ENCODE peak calls at places on chromosome 18, in ten cellular contexts. S is IMR-90, O is A549, A is cardiac muscle cell, K is AG09309, G is HFF-Myc, I is cardiac fibroblast, H is AG04450, T is coronary artery, P is upper lobe of right lung. L is an unnamed sample.
A peak's percentile ranks its signal among the peaks of the same experiment; 100 is the strongest.

GRCh38 chr18:36305375-36305774 is 7.9 kb downstream of the FHOD3 start:
- DNase-seq in P (no peak), I (no peak), S (no peak), A (no peak), G (no peak), H (no peak), T (no peak), O (no peak), K (no peak), L (no peak)

GRCh38 chr18:58867281-58867961 is 2.7 kb downstream of the ZNF532 start:
- DNase-seq in O (no peak), G (no peak), T (no peak), K (no peak), I (no peak), P (no peak), H (no peak), A (no peak), S (no peak), L (no peak)

GRCh38 chr18:12703096-12703567 is 290 bp downstream of the PSMG2 start:
- DNase-seq in T (no peak), O (no peak), I (no peak), P (no peak), H (no peak), A (no peak), G (no peak), K (no peak), S (no peak), L (no peak)

GRCh38 chr18:27856839-27857238 is 320.1 kb downstream of the CDH2 start:
- DNase-seq in T (no peak), I (no peak), S (no peak), A (no peak), K (no peak), G (no peak), H (no peak), O (no peak), P (no peak), L (no peak)

GRCh38 chr18:67072789-67073188 is 443.7 kb downstream of the DSEL start:
- DNase-seq in K (no peak), S (no peak), H (no peak), I (no peak), T (no peak), P (no peak), A (no peak), O (no peak), G (no peak), L (no peak)

GRCh38 chr18:907171-907879 is 2.7 kb downstream of the ADCYAP1 start:
- DNase-seq in G (no peak), I (no peak), T (no peak), H (no peak), A (peak; percentile 44), P (peak; percentile 61), K (no peak), O (no peak), S (no peak), L (no peak)

GRCh38 chr18:12455511-12455910 is 47.8 kb downstream of the PRELID3A start:
- DNase-seq in A (no peak), O (no peak), P (no peak), H (peak; percentile 53), S (peak; percentile 79), K (no peak), T (no peak), I (peak; percentile 15), G (no peak), L (no peak)

GRCh38 chr18:79921984-79922965 is 29.2 kb downstream of the SLC66A2 start:
- DNase-seq in A (no peak), H (no peak), P (no peak), K (no peak), G (no peak), I (no peak), S (no peak), O (no peak), T (peak; percentile 64), L (no peak)

GRCh38 chr18:14919666-14920065 is 171.7 kb downstream of the ANKRD30B start:
- DNase-seq in G (no peak), H (no peak), I (no peak), A (no peak), O (no peak), S (no peak), K (no peak), P (no peak), T (no peak), L (no peak)

GRCh38 chr18:57210711-57211411 is 64.0 kb downstream of the BOD1L2 start:
- DNase-seq in T (no peak), S (no peak), H (no peak), I (no peak), P (no peak), A (no peak), K (no peak), O (peak; percentile 30), G (no peak), L (peak; percentile 52)

GRCh38 chr18:58858591-58859468 is 5.8 kb upstream of the ZNF532 start:
- DNase-seq in S (no peak), G (no peak), K (no peak), A (no peak), H (no peak), T (no peak), P (no peak), O (no peak), I (peak; percentile 80), L (no peak)

GRCh38 chr18:28177828-28178635 is 1.1 kb upstream of the CDH2 start:
- DNase-seq in T (peak; percentile 78), S (peak; percentile 36), H (no peak), A (peak; percentile 89), I (peak; percentile 57), O (peak; percentile 66), K (no peak), P (peak; percentile 73), G (no peak), L (peak; percentile 22)

GRCh38 chr18:23365602-23366001 is 87.5 kb upstream of the RIOK3 start:
- DNase-seq in P (no peak), O (no peak), A (no peak), T (no peak), I (peak; percentile 68), S (peak; percentile 67), G (no peak), H (no peak), K (peak; percentile 33), L (no peak)

GRCh38 chr18:3603460-3604259 is 153.7 kb downstream of the TGIF1 start:
- DNase-seq in O (peak; percentile 94), A (no peak), S (peak; percentile 99), G (peak; percentile 93), H (peak; percentile 91), I (peak; percentile 97), T (no peak), P (no peak), K (peak; percentile 98), L (peak; percentile 67)

GRCh38 chr18:47935321-47935720 is 4.9 kb upstream of the SMAD2 start:
- DNase-seq in P (no peak), H (no peak), A (no peak), G (no peak), S (no peak), T (no peak), I (no peak), K (no peak), O (no peak), L (no peak)

GRCh38 chr18:31652355-31652754 is 32.0 kb downstream of the B4GALT6 start:
- DNase-seq in I (no peak), G (no peak), K (no peak), P (no peak), A (no peak), T (no peak), S (no peak), H (no peak), O (no peak), L (no peak)

GRCh38 chr18:8988262-8988871 is 114.1 kb upstream of the NDUFV2 start:
- DNase-seq in O (peak; percentile 65), G (no peak), H (no peak), S (peak; percentile 69), P (peak; percentile 72), I (peak; percentile 78), A (peak; percentile 72), K (no peak), T (no peak), L (peak; percentile 43)
- TF ChIP-seq CTCF in O (peak; percentile 67), G (peak; percentile 89), H (peak; percentile 90), S (peak; percentile 89), P (peak; percentile 78), I (peak; percentile 87), A (peak; percentile 93), K (peak; percentile 87), T (peak; percentile 56), L (peak; percentile 85)

GRCh38 chr18:73199151-73199550 is 331.4 kb upstream of the NETO1 start:
- DNase-seq in S (peak; percentile 68), A (no peak), P (no peak), H (peak; percentile 11), K (peak; percentile 37), I (no peak), G (no peak), T (no peak), O (no peak), L (no peak)
- TF ChIP-seq CTCF in S (no peak), A (no peak), P (no peak), H (no peak), K (no peak), I (no peak), G (no peak), T (no peak), O (no peak), L (no peak)

DNA sequence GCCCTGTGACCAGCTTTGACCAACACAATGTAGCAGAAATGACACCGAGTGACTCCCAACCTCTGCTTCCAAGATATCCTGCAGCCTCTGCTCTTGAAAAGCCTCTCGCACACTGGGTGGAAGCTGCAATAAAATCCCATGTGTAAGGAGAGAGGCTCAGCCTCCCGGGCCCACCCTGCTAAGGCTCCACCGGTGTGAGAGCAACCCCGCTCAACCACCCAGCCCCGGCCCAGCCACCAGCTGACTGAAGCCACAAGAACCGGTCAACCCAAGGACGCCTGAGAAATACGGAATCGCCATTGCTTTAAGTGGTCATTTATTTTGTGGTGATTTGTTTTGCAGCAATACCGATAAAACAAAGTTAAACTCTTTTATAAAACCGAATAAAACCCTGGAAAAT is 452.8 kb upstream of the SMIM21 start:
- DNase-seq in G (no peak), A (no peak), S (no peak), O (no peak), H (no peak), T (no peak), K (no peak), P (no peak), I (no peak), L (no peak)
- TF ChIP-seq CTCF in G (no peak), A (no peak), S (no peak), O (no peak), H (no peak), T (no peak), K (no peak), P (no peak), I (no peak), L (no peak)

GRCh38 chr18:50662177-50662576 is 102.3 kb downstream of the MAPK4 start:
- DNase-seq in A (no peak), T (no peak), S (peak; percentile 4), I (no peak), P (no peak), O (peak; percentile 36), G (no peak), K (no peak), H (no peak), L (no peak)
- TF ChIP-seq CTCF in A (peak; percentile 41), T (no peak), S (peak; percentile 26), I (peak; percentile 44), P (peak; percentile 33), O (peak; percentile 22), G (peak; percentile 45), K (peak; percentile 14), H (peak; percentile 18), L (peak; percentile 63)

DNA sequence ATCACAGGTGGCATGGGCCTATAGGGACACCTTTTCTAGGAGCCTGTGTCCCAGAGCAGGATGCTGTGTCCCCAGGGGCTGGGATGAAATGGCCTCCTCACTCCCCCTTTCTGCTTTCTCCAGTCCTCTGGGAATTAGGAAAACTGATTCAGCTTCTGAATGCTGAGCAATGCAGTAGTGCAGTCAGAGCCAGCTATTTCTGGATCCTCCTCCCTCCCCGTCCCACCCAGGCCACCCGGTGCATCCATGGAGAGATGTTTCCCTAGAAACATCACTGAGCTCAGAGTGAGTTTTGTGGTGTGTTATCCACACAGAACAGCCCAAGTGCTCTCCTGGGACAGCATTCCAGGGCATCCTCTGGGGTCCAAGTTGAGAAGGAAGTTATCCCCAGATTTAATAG is 125.5 kb downstream of the LOXHD1 start:
- DNase-seq in G (no peak), I (no peak), S (no peak), O (no peak), T (no peak), K (no peak), P (no peak), H (no peak), A (no peak), L (no peak)
- TF ChIP-seq CTCF in G (no peak), I (no peak), S (no peak), O (no peak), T (no peak), K (no peak), P (no peak), H (no peak), A (no peak), L (no peak)